ENCODE peak calls at places on chromosomes 11 and 22, in five cellular contexts. One of them, this sample, is unnamed.

GRCh38 chr11:106503901-106504300 is 426.4 kb downstream of the AASDHPPT start:
- DNase-seq in activated B cell treated with CpG ODN at 0.5 μM for 24 hours: no peak
- DNase-seq in IMR-90: no peak
- DNase-seq in activated naive CD8-positive, alpha-beta T cell treated with anti-CD3 and anti-CD28 coated beads, Interleukin-2, amount 50 U/mL, for 24 hours: no peak
- DNase-seq in AG10803: peak
- DNase-seq in this sample: peak

GRCh38 chr11:112513936-112514716 is 253.5 kb upstream of the PLET1 start:
- DNase-seq in activated B cell treated with CpG ODN at 0.5 μM for 24 hours: no peak
- DNase-seq in IMR-90: no peak
- DNase-seq in activated naive CD8-positive, alpha-beta T cell treated with anti-CD3 and anti-CD28 coated beads, Interleukin-2, amount 50 U/mL, for 24 hours: no peak
- DNase-seq in AG10803: no peak
- DNase-seq in this sample: no peak

GRCh38 chr22:46245515-46245914 is 4.6 kb downstream of the CDPF1 start:
- DNase-seq in activated B cell treated with CpG ODN at 0.5 μM for 24 hours: no peak
- DNase-seq in IMR-90: no peak
- DNase-seq in activated naive CD8-positive, alpha-beta T cell treated with anti-CD3 and anti-CD28 coated beads, Interleukin-2, amount 50 U/mL, for 24 hours: no peak
- DNase-seq in AG10803: no peak
- DNase-seq in this sample: no peak

GRCh38 chr11:115408036-115408911 is 95.9 kb downstream of the CADM1 start:
- DNase-seq in activated B cell treated with CpG ODN at 0.5 μM for 24 hours: no peak
- DNase-seq in IMR-90: peak
- DNase-seq in activated naive CD8-positive, alpha-beta T cell treated with anti-CD3 and anti-CD28 coated beads, Interleukin-2, amount 50 U/mL, for 24 hours: no peak
- DNase-seq in AG10803: peak
- DNase-seq in this sample: no peak

GRCh38 chr11:70456921-70457532 is 58.7 kb downstream of the CTTN start:
- DNase-seq in activated B cell treated with CpG ODN at 0.5 μM for 24 hours: no peak
- DNase-seq in IMR-90: peak
- DNase-seq in activated naive CD8-positive, alpha-beta T cell treated with anti-CD3 and anti-CD28 coated beads, Interleukin-2, amount 50 U/mL, for 24 hours: no peak
- DNase-seq in AG10803: peak
- DNase-seq in this sample: peak

GRCh38 chr11:114039551-114039950 is 20.0 kb upstream of the ZBTB16 start:
- DNase-seq in activated B cell treated with CpG ODN at 0.5 μM for 24 hours: no peak
- DNase-seq in IMR-90: no peak
- DNase-seq in activated naive CD8-positive, alpha-beta T cell treated with anti-CD3 and anti-CD28 coated beads, Interleukin-2, amount 50 U/mL, for 24 hours: no peak
- DNase-seq in AG10803: no peak
- DNase-seq in this sample: no peak

GRCh38 chr11:30487200-30487898 is 98.8 kb downstream of the MPPED2 start:
- DNase-seq in activated B cell treated with CpG ODN at 0.5 μM for 24 hours: no peak
- DNase-seq in IMR-90: peak
- DNase-seq in activated naive CD8-positive, alpha-beta T cell treated with anti-CD3 and anti-CD28 coated beads, Interleukin-2, amount 50 U/mL, for 24 hours: no peak
- DNase-seq in AG10803: no peak
- DNase-seq in this sample: peak

GRCh38 chr11:68525930-68526329 is 65.4 kb downstream of the PPP6R3 start:
- DNase-seq in activated B cell treated with CpG ODN at 0.5 μM for 24 hours: no peak
- DNase-seq in IMR-90: peak
- DNase-seq in activated naive CD8-positive, alpha-beta T cell treated with anti-CD3 and anti-CD28 coated beads, Interleukin-2, amount 50 U/mL, for 24 hours: no peak
- DNase-seq in AG10803: peak
- DNase-seq in this sample: peak

GRCh38 chr22:37616205-37617083 is 7.8 kb downstream of the GGA1 start:
- DNase-seq in activated B cell treated with CpG ODN at 0.5 μM for 24 hours: no peak
- DNase-seq in IMR-90: no peak
- DNase-seq in activated naive CD8-positive, alpha-beta T cell treated with anti-CD3 and anti-CD28 coated beads, Interleukin-2, amount 50 U/mL, for 24 hours: no peak
- DNase-seq in AG10803: no peak
- DNase-seq in this sample: no peak

GRCh38 chr11:35260342-35260985 is 121.5 kb downstream of the CD44 start:
- DNase-seq in activated B cell treated with CpG ODN at 0.5 μM for 24 hours: no peak
- DNase-seq in IMR-90: peak
- DNase-seq in activated naive CD8-positive, alpha-beta T cell treated with anti-CD3 and anti-CD28 coated beads, Interleukin-2, amount 50 U/mL, for 24 hours: no peak
- DNase-seq in AG10803: peak
- DNase-seq in this sample: peak

GRCh38 chr22:20433686-20434241 is 3.9 kb downstream of the SCARF2 start:
- DNase-seq in activated B cell treated with CpG ODN at 0.5 μM for 24 hours: no peak
- DNase-seq in IMR-90: no peak
- DNase-seq in activated naive CD8-positive, alpha-beta T cell treated with anti-CD3 and anti-CD28 coated beads, Interleukin-2, amount 50 U/mL, for 24 hours: no peak
- DNase-seq in AG10803: no peak
- DNase-seq in this sample: no peak

GRCh38 chr22:30717952-30718351 is 23.3 kb downstream of the OSBP2 start:
- DNase-seq in activated B cell treated with CpG ODN at 0.5 μM for 24 hours: no peak
- DNase-seq in IMR-90: no peak
- DNase-seq in activated naive CD8-positive, alpha-beta T cell treated with anti-CD3 and anti-CD28 coated beads, Interleukin-2, amount 50 U/mL, for 24 hours: no peak
- DNase-seq in AG10803: no peak
- DNase-seq in this sample: no peak

GRCh38 chr11:119363874-119364590 is 17.5 kb downstream of the USP2 start:
- DNase-seq in activated B cell treated with CpG ODN at 0.5 μM for 24 hours: peak
- DNase-seq in IMR-90: no peak
- DNase-seq in activated naive CD8-positive, alpha-beta T cell treated with anti-CD3 and anti-CD28 coated beads, Interleukin-2, amount 50 U/mL, for 24 hours: peak
- DNase-seq in AG10803: peak
- DNase-seq in this sample: no peak

GRCh38 chr22:45225732-45226560 is 14.7 kb downstream of the KIAA0930 start:
- DNase-seq in activated B cell treated with CpG ODN at 0.5 μM for 24 hours: no peak
- DNase-seq in IMR-90: peak
- DNase-seq in activated naive CD8-positive, alpha-beta T cell treated with anti-CD3 and anti-CD28 coated beads, Interleukin-2, amount 50 U/mL, for 24 hours: no peak
- DNase-seq in AG10803: peak
- DNase-seq in this sample: no peak

GRCh38 chr11:123762422-123762821 is 8.1 kb upstream of the OR6X1 start:
- DNase-seq in activated B cell treated with CpG ODN at 0.5 μM for 24 hours: no peak
- DNase-seq in IMR-90: no peak
- DNase-seq in activated naive CD8-positive, alpha-beta T cell treated with anti-CD3 and anti-CD28 coated beads, Interleukin-2, amount 50 U/mL, for 24 hours: no peak
- DNase-seq in AG10803: no peak
- DNase-seq in this sample: no peak

GRCh38 chr22:45202333-45203149 is 38.2 kb downstream of the KIAA0930 start:
- DNase-seq in activated B cell treated with CpG ODN at 0.5 μM for 24 hours: no peak
- DNase-seq in IMR-90: peak
- DNase-seq in activated naive CD8-positive, alpha-beta T cell treated with anti-CD3 and anti-CD28 coated beads, Interleukin-2, amount 50 U/mL, for 24 hours: no peak
- DNase-seq in AG10803: no peak
- DNase-seq in this sample: peak

GRCh38 chr11:7967826-7968225 is 2.6 kb upstream of the NLRP10 start:
- DNase-seq in activated B cell treated with CpG ODN at 0.5 μM for 24 hours: no peak
- DNase-seq in IMR-90: peak
- DNase-seq in activated naive CD8-positive, alpha-beta T cell treated with anti-CD3 and anti-CD28 coated beads, Interleukin-2, amount 50 U/mL, for 24 hours: no peak
- DNase-seq in AG10803: peak
- DNase-seq in this sample: no peak

GRCh38 chr11:117430293-117430955 is 102.8 kb downstream of the CEP164 start:
- DNase-seq in activated B cell treated with CpG ODN at 0.5 μM for 24 hours: no peak
- DNase-seq in IMR-90: no peak
- DNase-seq in activated naive CD8-positive, alpha-beta T cell treated with anti-CD3 and anti-CD28 coated beads, Interleukin-2, amount 50 U/mL, for 24 hours: no peak
- DNase-seq in AG10803: no peak
- DNase-seq in this sample: no peak